ENCODE peak calls at places on chromosomes 16 and 17, in four cellular contexts. K is H1, O is HepG2, I is K562. R is an unnamed sample.

GRCh38 chr17:34647511-34647910 is 68.1 kb downstream of the TMEM132E start:
- DNase-seq in K (no peak), O (no peak), I (peak; percentile 65), R (no peak)

GRCh38 chr17:4600563-4600962 is 16.2 kb downstream of the SMTNL2 start:
- DNase-seq in K (no peak), O (no peak), I (no peak), R (no peak)

GRCh38 chr17:83124871-83125514 is 45.6 kb downstream of the METRNL start:
- DNase-seq in K (no peak), O (no peak), I (no peak), R (no peak)

GRCh38 chr16:13793788-13794461 is 126.0 kb upstream of the ERCC4 start:
- DNase-seq in K (no peak), O (no peak), I (no peak), R (no peak)

GRCh38 chr17:75757086-75757681 is 7.8 kb downstream of the GALK1 start:
- DNase-seq in K (no peak), O (no peak), I (no peak), R (no peak)

GRCh38 chr17:79391808-79392233 is 219.0 kb downstream of the RBFOX3 start:
- DNase-seq in K (peak; percentile 97), O (peak; percentile 48), I (peak; percentile 72), R (no peak)

GRCh38 chr17:73323622-73324455 is 12.0 kb upstream of the CDC42EP4 start:
- DNase-seq in K (no peak), O (no peak), I (no peak), R (no peak)

GRCh38 chr17:6061290-6061689 is 8.9 kb upstream of the WSCD1 start:
- DNase-seq in K (no peak), O (peak; percentile 19), I (no peak), R (no peak)

GRCh38 chr16:59114790-59115189 is 380.7 kb upstream of the GOT2 start:
- DNase-seq in K (no peak), O (no peak), I (no peak), R (no peak)

GRCh38 chr17:59375858-59376257 is 44.4 kb downstream of the YPEL2 start:
- DNase-seq in K (no peak), O (no peak), I (no peak), R (peak; percentile 53)

GRCh38 chr16:72938426-72939164 is 109.3 kb downstream of the ZFHX3 start:
- DNase-seq in K (no peak), O (no peak), I (peak; percentile 3), R (no peak)

GRCh38 chr16:3950343-3951193 is 70.1 kb upstream of the CREBBP start:
- DNase-seq in K (no peak), O (no peak), I (peak; percentile 32), R (no peak)

GRCh38 chr16:70685938-70686375 is at the start of gene MTSS2:
- DNase-seq in K (peak; percentile 83), O (peak; percentile 80), I (peak; percentile 91), R (no peak)

DNA sequence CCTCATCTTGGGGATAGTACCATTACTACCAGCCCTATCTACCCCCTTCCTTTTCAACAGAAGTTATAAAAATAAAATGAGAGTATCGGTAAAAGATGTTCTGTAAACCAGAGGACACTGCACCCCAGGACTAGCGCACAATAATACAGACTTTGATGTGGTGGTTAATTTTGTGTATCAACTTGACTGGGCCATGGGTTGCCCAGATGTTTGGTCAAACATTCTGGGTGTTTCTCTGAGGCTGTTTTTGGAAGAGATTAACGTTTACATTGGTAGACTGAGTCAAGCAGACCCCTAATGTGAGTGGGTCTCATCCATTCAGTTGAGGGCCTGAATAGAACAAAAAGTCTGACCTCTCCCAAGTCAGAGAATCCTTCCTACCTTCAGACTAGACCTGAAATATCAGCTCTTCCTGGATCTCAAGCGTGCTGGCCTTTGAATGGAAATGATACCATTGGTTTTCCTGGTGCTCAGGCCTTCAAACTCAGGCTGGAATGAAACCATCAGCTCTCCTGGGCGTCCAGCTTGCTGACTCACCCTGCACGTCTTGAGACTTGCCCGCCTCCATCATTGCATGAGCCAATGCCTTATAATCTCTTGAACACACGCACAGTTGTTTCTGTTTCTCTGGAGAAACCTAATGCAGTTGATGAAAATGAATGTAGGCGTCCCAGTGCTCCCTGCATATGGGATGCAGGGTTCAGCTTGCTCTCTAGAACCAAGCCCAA is 10.1 kb downstream of the MRM1 start:
- DNase-seq in K (no peak), O (no peak), I (peak; percentile 87), R (no peak)
- TF ChIP-seq GABPA in K (no peak), O (no peak), I (no peak), R (no peak)

GRCh38 chr16:66120656-66121055 is 245.8 kb upstream of the CDH5 start:
- DNase-seq in K (no peak), O (no peak), I (no peak), R (no peak)

GRCh38 chr16:66116163-66116792 is 250.2 kb upstream of the CDH5 start:
- DNase-seq in K (no peak), O (no peak), I (no peak), R (no peak)

GRCh38 chr16:66121466-66121865 is 245.0 kb upstream of the CDH5 start:
- DNase-seq in K (no peak), O (no peak), I (no peak), R (no peak)
- TF ChIP-seq ATF2 in K (no peak), O (no peak), I (no peak), R (no peak)

GRCh38 chr17:77449908-77450741 is 309.4 kb downstream of the SEC14L1 start:
- DNase-seq in K (peak; percentile 78), O (peak; percentile 92), I (peak; percentile 87), R (no peak)

GRCh38 chr17:77446959-77447634 is 306.3 kb downstream of the SEC14L1 start:
- DNase-seq in K (no peak), O (no peak), I (no peak), R (no peak)

GRCh38 chr17:77450742-77451270 is 310.0 kb downstream of the SEC14L1 start:
- DNase-seq in K (no peak), O (peak; percentile 23), I (no peak), R (no peak)

GRCh38 chr17:77451271-77451893 is 310.6 kb downstream of the SEC14L1 start:
- DNase-seq in K (peak; percentile 88), O (peak; percentile 96), I (peak; percentile 84), R (no peak)

DNA sequence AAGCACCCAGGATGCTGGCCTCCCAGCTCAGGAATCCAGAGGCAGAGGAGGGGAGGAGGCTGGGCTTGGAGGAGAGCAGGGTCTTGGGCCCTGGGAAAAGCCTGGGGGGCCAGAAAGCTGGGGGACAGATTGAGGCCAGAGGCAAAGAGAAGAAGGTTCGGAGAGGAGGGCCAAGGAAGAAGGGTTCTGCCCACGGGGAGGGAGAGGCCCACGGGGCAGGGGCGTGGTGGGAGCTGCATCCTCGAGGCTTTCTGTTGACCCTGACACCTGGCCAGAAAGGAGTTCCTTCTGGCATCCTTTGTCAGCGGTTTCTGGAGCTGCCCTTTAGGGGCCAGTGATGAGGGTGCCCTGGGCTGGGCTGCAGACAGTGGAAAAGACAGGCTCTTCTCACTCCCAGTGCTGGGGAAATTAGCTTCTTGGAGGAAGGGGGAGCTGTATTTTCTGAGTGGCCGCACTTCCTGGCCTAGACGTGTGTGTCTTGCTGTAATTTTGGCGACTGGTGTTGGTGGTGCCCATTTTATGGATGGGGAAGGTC is 308.7 kb downstream of the SEC14L1 start:
- DNase-seq in K (peak; percentile 48), O (no peak), I (no peak), R (no peak)
- TF ChIP-seq GABPA in K (no peak), O (no peak), I (no peak), R (no peak)

GRCh38 chr17:16486373-16487250 is 5.4 kb downstream of the LRRC75A start:
- DNase-seq in K (peak; percentile 65), O (no peak), I (no peak), R (no peak)
- TF ChIP-seq ATF2 in K (no peak), O (no peak), I (no peak), R (no peak)

GRCh38 chr17:57676543-57676942 is 68.6 kb downstream of the CCDC182 start:
- DNase-seq in K (peak; percentile 17), O (no peak), I (no peak), R (no peak)

GRCh38 chr17:57678393-57678792 is 66.7 kb downstream of the CCDC182 start:
- DNase-seq in K (peak; percentile 39), O (no peak), I (no peak), R (no peak)

GRCh38 chr17:57677858-57678257 is 67.2 kb downstream of the CCDC182 start:
- DNase-seq in K (peak; percentile 29), O (no peak), I (no peak), R (no peak)

GRCh38 chr17:57675988-57676387 is 69.1 kb downstream of the CCDC182 start:
- DNase-seq in K (peak; percentile 22), O (no peak), I (no peak), R (no peak)

DNA sequence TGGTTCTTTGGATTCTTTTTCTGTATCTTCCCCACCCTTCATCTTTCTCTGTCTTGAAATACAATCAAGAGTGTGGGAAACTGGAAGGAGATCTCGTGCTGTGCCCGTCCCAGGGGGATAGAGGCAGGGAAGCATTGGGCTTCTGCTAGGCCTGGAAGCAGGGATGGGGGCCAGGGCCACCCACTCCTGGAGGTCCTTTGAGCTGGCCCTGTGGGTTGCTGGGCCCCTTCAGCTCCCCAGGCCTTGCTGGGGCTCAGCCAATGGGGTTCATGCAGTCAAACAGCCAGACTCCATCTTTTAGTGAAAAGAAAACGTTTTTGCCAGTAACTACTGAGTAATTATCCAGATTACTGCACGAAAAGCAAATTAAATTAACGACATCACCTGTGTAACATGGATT is 67.8 kb downstream of the CCDC182 start:
- DNase-seq in K (peak; percentile 11), O (no peak), I (no peak), R (no peak)
- TF ChIP-seq GABPA in K (no peak), O (no peak), I (no peak), R (no peak)